ENCODE peak calls at places on chromosomes 16 and 17, in nine cellular contexts. M, D, R, V, U, I, P, T and B are unnamed samples.

GRCh38 chr17:59650642-59651041 is 30.9 kb downstream of the CLTC start:
- DNase-seq in V (no peak), U (no peak), M (no peak), I (no peak), T (no peak), R (no peak), D (no peak), P (no peak), B (no peak)

GRCh38 chr16:78479723-78480122 is 380.3 kb downstream of the WWOX start:
- DNase-seq in M (no peak), I (no peak), R (no peak), D (no peak), T (no peak), V (no peak), U (no peak), P (no peak), B (no peak)

GRCh38 chr16:57532251-57532625 is 4.1 kb downstream of the CCDC102A start:
- DNase-seq in I (no peak), V (peak), T (no peak), R (peak), D (no peak), U (no peak), M (peak), P (peak), B (peak)

GRCh38 chr17:57708401-57708800 is 36.7 kb downstream of the CCDC182 start:
- DNase-seq in I (no peak), U (no peak), M (no peak), R (no peak), T (no peak), P (no peak), V (no peak), D (no peak), B (no peak)

GRCh38 chr17:29892201-29892600 is 37.8 kb downstream of the SSH2 start:
- DNase-seq in U (no peak), V (no peak), D (no peak), R (no peak), I (no peak), M (no peak), T (no peak), P (no peak), B (no peak)

GRCh38 chr17:38897671-38898290 is 27.6 kb upstream of the LASP1NB start:
- DNase-seq in P (no peak), D (no peak), V (peak), I (no peak), R (no peak), M (no peak), U (no peak), T (no peak), B (no peak)

GRCh38 chr17:57075193-57075592 is 9.9 kb upstream of the AKAP1 start:
- DNase-seq in M (no peak), P (no peak), R (no peak), V (no peak), I (no peak), D (no peak), U (no peak), T (no peak), B (no peak)

GRCh38 chr17:67258836-67259468 is 14.0 kb upstream of the HELZ start:
- DNase-seq in M (no peak), D (no peak), U (no peak), V (peak), T (no peak), P (no peak), I (no peak), R (no peak), B (peak)

GRCh38 chr16:71428883-71429282 is 13.0 kb downstream of the TLE7 start:
- DNase-seq in P (no peak), M (no peak), R (no peak), D (no peak), I (no peak), U (no peak), T (no peak), V (no peak), B (no peak)

GRCh38 chr16:87860553-87861299 is 8.6 kb downstream of the SLC7A5 start:
- DNase-seq in D (no peak), V (no peak), M (peak), P (no peak), U (peak), R (no peak), T (no peak), I (peak), B (no peak)

GRCh38 chr16:9112166-9112843 is 20.9 kb downstream of the HAPSTR1 start:
- DNase-seq in D (no peak), U (no peak), P (no peak), R (no peak), M (peak), I (no peak), V (no peak), T (no peak), B (no peak)
- TF ChIP-seq POLR2A in D (no peak), U (no peak), P (no peak), R (no peak), M (no peak), I (no peak), V (no peak), T (peak), B (no peak)

GRCh38 chr17:81553616-81554181 is 1.5 kb upstream of the FAAP100 start:
- DNase-seq in T (peak), M (no peak), D (peak), V (peak), U (peak), P (peak), I (peak), R (peak), B (no peak)
- H3K4me3 ChIP-seq in T (peak), M (no peak), D (no peak), V (no peak), U (no peak), P (no peak), I (peak), R (peak), B (peak)

DNA sequence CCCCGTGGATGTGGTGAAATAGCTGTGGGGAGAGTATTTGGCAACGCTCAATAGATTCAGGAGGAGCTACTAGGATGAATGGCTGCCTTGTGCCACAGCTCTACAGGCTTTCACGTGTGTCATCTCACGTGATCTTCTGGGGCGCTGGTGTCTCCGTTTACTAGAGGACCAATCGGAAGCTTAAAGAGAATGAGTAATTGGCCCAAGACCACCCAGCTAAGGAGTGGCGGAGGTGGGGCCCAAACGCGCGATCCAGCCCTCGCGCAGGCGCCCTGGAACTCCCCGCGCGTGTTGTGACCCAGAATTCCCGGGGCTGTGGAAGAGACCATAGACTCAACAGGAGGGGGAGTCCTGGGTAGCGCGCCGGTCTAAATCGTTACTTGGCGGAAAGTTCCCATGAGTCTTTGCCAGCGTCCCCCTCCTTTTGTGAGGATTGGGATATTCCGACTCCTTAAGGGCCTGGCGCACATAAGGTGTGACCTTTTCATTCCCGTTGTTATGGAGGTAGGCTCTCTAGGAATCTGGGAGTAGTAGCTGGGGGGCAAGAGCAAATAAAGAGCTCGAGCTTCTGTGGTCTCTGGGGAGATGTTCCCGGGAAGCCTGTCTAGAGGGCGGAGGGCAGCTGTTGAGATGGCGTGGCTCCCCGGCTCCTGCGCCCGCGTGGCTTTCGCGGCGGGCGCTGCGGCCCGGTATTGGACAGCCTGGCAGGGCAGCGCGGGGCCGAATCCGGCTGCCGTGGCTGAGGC is 23.4 kb downstream of the TRPV2 start:
- DNase-seq in M (peak), T (peak), V (peak), P (peak), U (peak), R (peak), I (peak), D (peak), B (peak)
- TF ChIP-seq POLR2A in M (no peak), T (peak), V (peak), P (peak), U (peak), R (peak), I (peak), D (peak), B (peak)

GRCh38 chr16:49755716-49756115 is 100.2 kb downstream of the ZNF423 start:
- DNase-seq in U (no peak), D (no peak), T (no peak), R (no peak), V (no peak), I (no peak), P (no peak), M (no peak), B (no peak)

GRCh38 chr16:49754495-49755290 is 101.2 kb downstream of the ZNF423 start:
- DNase-seq in U (no peak), R (no peak), V (peak), D (peak), P (no peak), I (no peak), T (no peak), M (no peak), B (peak)

GRCh38 chr16:49757744-49758069 is 98.2 kb downstream of the ZNF423 start:
- DNase-seq in V (no peak), R (no peak), U (no peak), D (no peak), I (no peak), M (no peak), P (no peak), T (no peak), B (no peak)

GRCh38 chr16:49756971-49757743 is 98.8 kb downstream of the ZNF423 start:
- DNase-seq in D (no peak), V (no peak), U (no peak), I (no peak), R (no peak), M (no peak), T (no peak), P (no peak), B (no peak)

DNA sequence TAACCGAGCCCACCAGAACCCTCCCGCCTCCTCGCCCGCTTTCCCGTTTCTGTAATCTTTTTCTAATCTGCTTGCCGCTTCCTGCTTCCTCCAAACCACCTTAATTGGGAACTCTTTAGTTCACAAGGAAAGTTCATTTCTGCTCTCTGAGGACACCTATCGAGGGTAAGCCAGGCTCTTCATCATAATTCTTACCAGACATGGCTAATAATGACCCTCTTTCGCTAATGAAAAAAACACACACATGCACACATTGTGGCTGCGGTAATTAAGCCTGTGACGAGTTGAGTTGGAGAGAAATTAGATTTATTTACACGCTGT is 100.7 kb downstream of the ZNF423 start:
- DNase-seq in T (no peak), D (peak), M (no peak), P (no peak), R (no peak), I (peak), U (peak), V (no peak), B (no peak)
- H3K4me3 ChIP-seq in T (no peak), D (no peak), M (peak), P (no peak), R (peak), I (peak), U (no peak), V (no peak), B (no peak)

GRCh38 chr16:3282747-3283524 is at the start of gene ZNF263:
- DNase-seq in R (peak), D (peak), U (peak), T (peak), M (peak), V (peak), P (peak), I (peak), B (peak)
- TF ChIP-seq POLR2A in R (peak), D (peak), U (peak), T (peak), M (peak), V (peak), P (peak), I (peak), B (peak)

DNA sequence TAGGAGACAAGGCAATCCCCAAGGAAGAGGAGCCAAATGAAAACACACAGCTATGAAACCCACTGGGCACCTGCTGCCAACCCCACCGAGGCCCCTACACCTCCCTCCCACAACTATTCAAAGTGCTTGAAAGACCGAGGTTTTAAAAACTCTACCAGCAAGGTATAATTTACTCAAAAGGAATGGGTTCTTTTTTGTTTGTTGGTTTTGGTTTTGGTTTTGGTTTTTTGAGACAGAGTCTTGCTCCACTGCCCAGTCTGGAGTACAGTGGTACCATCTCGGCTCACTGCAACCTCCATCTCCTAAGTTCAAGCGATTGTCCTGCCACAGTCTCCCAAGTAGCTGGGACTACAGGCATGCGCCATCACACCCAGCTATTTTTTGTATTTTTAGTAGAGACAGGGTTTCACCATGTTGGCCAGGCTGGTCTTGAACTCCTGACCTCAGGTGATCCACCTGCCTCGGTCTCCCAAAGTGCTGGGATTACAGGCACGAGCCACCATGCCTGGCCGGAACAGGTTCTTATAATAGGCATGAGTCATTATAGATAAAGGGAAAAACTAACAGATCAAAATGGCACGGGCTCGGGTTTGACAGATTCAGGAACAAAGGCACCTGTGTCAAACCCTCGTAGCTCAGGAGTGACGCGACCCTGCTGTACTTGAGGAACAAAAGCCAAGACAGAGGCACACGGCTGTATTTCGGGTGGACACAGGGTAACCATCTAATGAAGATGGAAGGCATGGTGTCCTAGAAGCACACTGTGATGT is 40.7 kb downstream of the COTL1 start:
- DNase-seq in V (no peak), D (no peak), M (no peak), U (no peak), T (no peak), R (no peak), P (no peak), I (no peak), B (no peak)
- H3K4me3 ChIP-seq in V (no peak), D (no peak), M (no peak), U (no peak), T (no peak), R (no peak), P (no peak), I (no peak), B (no peak)

GRCh38 chr16:31093132-31093703 is 1.4 kb downstream of the VKORC1 start:
- DNase-seq in P (no peak), I (no peak), U (peak), R (no peak), T (no peak), D (no peak), M (no peak), V (peak), B (peak)
- TF ChIP-seq POLR2A in P (no peak), I (no peak), U (no peak), R (no peak), T (no peak), D (no peak), M (no peak), V (no peak), B (peak)

GRCh38 chr17:76560036-76560876 is 20.4 kb downstream of the PRCD start:
- DNase-seq in U (no peak), D (no peak), V (no peak), R (no peak), P (no peak), I (no peak), M (no peak), T (no peak), B (no peak)
- H3K4me3 ChIP-seq in U (no peak), D (peak), V (no peak), R (no peak), P (no peak), I (peak), M (no peak), T (peak), B (no peak)

GRCh38 chr17:81683208-81683583 is 401 bp downstream of the ARL16 start:
- DNase-seq in T (no peak), M (no peak), I (no peak), R (no peak), P (no peak), D (no peak), U (peak), V (no peak), B (no peak)

GRCh38 chr17:81682565-81683207 is 911 bp downstream of the ARL16 start:
- DNase-seq in U (peak), D (no peak), I (no peak), M (no peak), R (no peak), V (no peak), P (no peak), T (no peak), B (no peak)

GRCh38 chr17:81684442-81684911 is 666 bp downstream of the HGS start:
- DNase-seq in T (no peak), P (peak), R (no peak), I (peak), U (peak), V (peak), D (no peak), M (no peak), B (no peak)

GRCh38 chr17:81685108-81685507 is 1.3 kb downstream of the HGS start:
- DNase-seq in T (no peak), D (no peak), M (no peak), P (no peak), R (no peak), V (no peak), I (peak), U (peak), B (no peak)

GRCh38 chr17:81683584-81684441 is at the start of the genes ARL16 and HGS:
- DNase-seq in P (peak), M (peak), V (peak), D (peak), T (peak), U (peak), I (peak), R (peak), B (peak)
- TF ChIP-seq POLR2A in P (peak), M (peak), V (peak), D (peak), T (peak), U (peak), I (peak), R (no peak), B (peak)

GRCh38 chr16:49838639-49839461 is 17.1 kb downstream of the ZNF423 start:
- DNase-seq in D (no peak), T (no peak), U (no peak), M (no peak), P (no peak), I (no peak), V (no peak), R (peak), B (no peak)
- H3K4me3 ChIP-seq in D (peak), T (no peak), U (no peak), M (no peak), P (no peak), I (no peak), V (no peak), R (peak), B (peak)